ENCODE peak calls at places on chromosome 13, in eight cellular contexts. W is PC-3, M is cardiac fibroblast, E is AG09309, O is lower lobe of right lung, Q is heart right ventricle, I is Peyer's patch, D is BE2C. A is an unnamed sample.

GRCh38 chr13:77537302-77537919 is 1.9 kb downstream of the SCEL start:
- DNase-seq in W (peak; percentile 83), D (no peak), E (no peak), O (no peak), M (no peak), I (no peak), Q (no peak), A (peak; percentile 83)

GRCh38 chr13:74920361-74920760 is 561.6 kb downstream of the TBC1D4 start:
- DNase-seq in W (no peak), Q (no peak), M (peak; percentile 2), O (no peak), D (no peak), E (no peak), I (no peak), A (no peak)

GRCh38 chr13:100673831-100674362 is 698 bp downstream of the TMTC4 start:
- DNase-seq in I (peak; percentile 66), Q (peak; percentile 71), O (peak; percentile 57), M (peak; percentile 86), E (peak; percentile 27), D (peak; percentile 52), W (peak; percentile 70), A (peak; percentile 84)

GRCh38 chr13:34857561-34857960 is 84.5 kb upstream of the NBEA start:
- DNase-seq in O (no peak), D (no peak), W (no peak), E (no peak), I (no peak), M (no peak), Q (no peak), A (no peak)

GRCh38 chr13:25733061-25733491 is 318.7 kb downstream of the SHISA2 start:
- DNase-seq in I (no peak), M (no peak), O (no peak), E (no peak), W (peak; percentile 68), Q (no peak), D (no peak), A (peak; percentile 86)

GRCh38 chr13:112481458-112481857 is 105.3 kb downstream of the SPACA7 start:
- DNase-seq in Q (no peak), W (peak; percentile 57), D (no peak), O (no peak), M (no peak), I (no peak), E (no peak), A (no peak)

GRCh38 chr13:81487151-81487550 is 1146.2 kb upstream of the SPRY2 start:
- DNase-seq in O (no peak), M (peak; percentile 6), I (no peak), E (no peak), W (peak; percentile 61), D (peak; percentile 63), Q (no peak), A (peak; percentile 68)

GRCh38 chr13:30734434-30734833 is 909 bp upstream of the ALOX5AP start:
- DNase-seq in E (no peak), M (no peak), Q (no peak), O (no peak), I (no peak), W (peak; percentile 61), D (no peak), A (peak; percentile 90)

GRCh38 chr13:71030789-71031188 is 836.2 kb downstream of the DACH1 start:
- DNase-seq in E (no peak), W (no peak), I (no peak), O (no peak), D (no peak), Q (no peak), M (no peak), A (no peak)

GRCh38 chr13:109971006-109971744 is 184.8 kb upstream of the IRS2 start:
- DNase-seq in W (no peak), E (no peak), O (no peak), D (no peak), M (no peak), Q (peak; percentile 30), I (no peak), A (no peak)

GRCh38 chr13:105598551-105598950 is 936.9 kb downstream of the EFNB2 start:
- DNase-seq in Q (no peak), O (no peak), W (no peak), M (peak; percentile 41), D (no peak), I (no peak), E (peak; percentile 18), A (no peak)

GRCh38 chr13:33202644-33203169 is 82.8 kb downstream of the STARD13 start:
- DNase-seq in M (no peak), I (no peak), W (no peak), Q (no peak), E (no peak), O (no peak), D (no peak), A (no peak)
- H3K4me3 ChIP-seq in M (no peak overlapping the region), I (no peak overlapping the region), W (no peak overlapping the region), Q (no peak overlapping the region), E (no peak overlapping the region), O (no peak overlapping the region), D (no peak overlapping the region), A (no peak overlapping the region)

GRCh38 chr13:80309926-80310325 is 31.0 kb downstream of the SPRY2 start:
- DNase-seq in M (no peak), O (no peak), W (no peak), Q (no peak), D (no peak), I (no peak), E (no peak), A (no peak)
- TF ChIP-seq CTCF in M (no peak), O (no peak), W (no peak), Q (no peak), D (no peak), I (no peak), E (no peak), A (no peak)

DNA sequence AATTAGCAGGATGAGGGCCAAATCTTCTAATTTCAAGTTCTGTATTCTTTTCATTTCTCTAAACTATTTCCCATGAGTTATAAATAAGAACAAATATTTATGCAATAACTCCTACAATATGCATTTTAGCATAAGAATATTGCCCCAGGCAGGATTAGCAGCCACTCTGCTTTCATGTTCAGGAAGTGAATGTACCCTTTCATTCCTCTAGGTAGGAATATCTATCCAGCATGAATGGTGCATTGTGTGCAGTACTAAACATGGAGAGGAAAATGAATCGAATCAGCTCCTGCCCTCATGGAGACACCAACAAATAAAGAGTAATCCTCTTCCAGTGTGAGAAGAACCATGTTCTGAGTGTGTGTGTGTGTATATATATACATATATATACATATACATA is 41.0 kb downstream of the LHFPL6 start:
- DNase-seq in Q (no peak), M (no peak), D (no peak), E (no peak), W (peak; percentile 46), O (no peak), I (no peak), A (peak; percentile 60)
- H3K4me3 ChIP-seq in Q (no peak overlapping the region), M (no peak overlapping the region), D (no peak overlapping the region), E (no peak overlapping the region), W (no peak overlapping the region), O (no peak overlapping the region), I (no peak overlapping the region), A (no peak overlapping the region)

GRCh38 chr13:46126552-46127171 is 21.8 kb upstream of the CPB2 start:
- DNase-seq in Q (peak; percentile 58), W (peak; percentile 81), I (peak; percentile 82), O (peak; percentile 77), E (peak; percentile 20), D (peak; percentile 72), M (peak; percentile 83), A (peak; percentile 79)

GRCh38 chr13:46122304-46122703 is 17.5 kb upstream of the CPB2 start:
- DNase-seq in W (no peak), E (no peak), O (no peak), Q (no peak), I (no peak), M (no peak), D (no peak), A (no peak)

GRCh38 chr13:46124967-46125933 is 20.4 kb upstream of the CPB2 start:
- DNase-seq in I (no peak), E (no peak), Q (no peak), W (no peak), O (no peak), M (peak; percentile 5), D (no peak), A (no peak)

GRCh38 chr13:46126074-46126473 is 21.2 kb upstream of the CPB2 start:
- DNase-seq in M (no peak), W (no peak), E (no peak), D (no peak), I (no peak), Q (no peak), O (no peak), A (no peak)

GRCh38 chr13:46124531-46124966 is 19.7 kb upstream of the CPB2 start:
- DNase-seq in W (no peak), M (no peak), E (no peak), O (peak; percentile 59), Q (no peak), I (peak; percentile 53), D (no peak), A (no peak)
- TF ChIP-seq CTCF in W (no peak), M (no peak), E (no peak), O (no peak), Q (no peak), I (no peak), D (no peak), A (no peak)

GRCh38 chr13:50078512-50079277 is 63.5 kb downstream of the KCNRG start:
- DNase-seq in O (no peak), W (no peak), I (no peak), Q (no peak), E (no peak), M (no peak), D (no peak), A (no peak)

GRCh38 chr13:50072676-50073075 is 57.4 kb downstream of the KCNRG start:
- DNase-seq in D (no peak), O (no peak), I (no peak), Q (no peak), M (no peak), W (no peak), E (no peak), A (no peak)

GRCh38 chr13:50074843-50075242 is 59.6 kb downstream of the KCNRG start:
- DNase-seq in E (no peak), W (no peak), I (no peak), M (no peak), D (no peak), Q (no peak), O (no peak), A (no peak)

GRCh38 chr13:50073340-50073739 is 58.1 kb downstream of the KCNRG start:
- DNase-seq in D (no peak), E (no peak), I (no peak), W (no peak), Q (no peak), O (no peak), M (no peak), A (no peak)

DNA sequence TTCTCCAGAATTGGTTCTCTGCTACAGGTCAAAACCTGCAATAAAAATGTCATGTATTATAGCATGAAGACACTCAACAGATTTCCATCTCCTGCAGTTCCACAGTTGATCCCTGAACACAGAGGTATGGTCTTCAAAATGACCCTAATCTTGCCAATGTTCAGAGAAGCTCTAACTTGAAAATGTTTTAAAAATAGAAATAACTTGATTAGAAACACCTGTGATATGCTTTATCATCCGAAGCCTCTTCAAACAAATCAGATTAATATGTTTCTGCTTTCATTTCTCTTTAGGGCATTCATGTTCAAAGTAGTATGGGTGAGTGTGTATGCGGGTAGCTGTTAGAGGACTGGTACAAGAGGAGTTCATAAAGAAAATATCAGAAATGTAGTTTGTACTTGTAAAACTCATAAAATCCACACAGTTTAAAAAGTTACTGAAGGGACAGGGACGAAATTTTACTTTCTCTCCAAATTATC is 60.4 kb downstream of the KCNRG start:
- DNase-seq in Q (no peak), W (no peak), M (no peak), E (no peak), D (no peak), I (no peak), O (no peak), A (no peak)
- H3K4me3 ChIP-seq in Q (no peak overlapping the region), W (no peak overlapping the region), M (no peak overlapping the region), E (no peak overlapping the region), D (peak overlapping the region; percentile 24), I (no peak overlapping the region), O (no peak overlapping the region), A (no peak overlapping the region)